ENCODE peak calls at places on chromosomes 5 and 9, in seven cellular contexts. O, X, I, H, K, U and W are unnamed samples.

GRCh38 chr5:68332546-68332945 is 117.0 kb downstream of the PIK3R1 start:
- DNase-seq in X (no peak), U (no peak), O (no peak), K (no peak), H (no peak), I (no peak), W (no peak)

GRCh38 chr5:139064613-139065012 is 133.6 kb downstream of the SIL1 start:
- DNase-seq in X (no peak), O (no peak), H (no peak), K (peak; percentile 88), I (no peak), U (no peak), W (no peak)

GRCh38 chr9:123081824-123082223 is 48.4 kb downstream of the GPR21 start:
- DNase-seq in I (no peak), U (no peak), X (no peak), K (no peak), O (no peak), H (peak; percentile 7), W (no peak)

GRCh38 chr5:14176888-14177287 is 33.7 kb downstream of the TRIO start:
- DNase-seq in U (no peak), H (no peak), O (no peak), K (no peak), X (no peak), I (no peak), W (no peak)

GRCh38 chr9:105413486-105414068 is 34.3 kb upstream of the FSD1L start:
- DNase-seq in H (no peak), U (no peak), K (peak; percentile 39), O (no peak), X (no peak), I (no peak), W (no peak)

GRCh38 chr9:14080940-14081621 is 232.9 kb downstream of the NFIB start:
- DNase-seq in I (no peak), O (no peak), K (no peak), X (no peak), U (no peak), H (no peak), W (no peak)

GRCh38 chr9:114285166-114285867 is 37.6 kb upstream of the ORM1 start:
- DNase-seq in K (no peak), U (peak; percentile 40), X (no peak), O (peak; percentile 1), H (no peak), I (no peak), W (peak; percentile 79)

GRCh38 chr5:181200816-181201215 is 4.2 kb downstream of the TRIM7 start:
- DNase-seq in O (no peak), I (no peak), U (no peak), H (no peak), K (no peak), X (no peak), W (no peak)

GRCh38 chr5:132085686-132086085 is 12.1 kb downstream of the CSF2 start:
- DNase-seq in K (no peak), X (no peak), O (no peak), H (no peak), I (no peak), U (no peak), W (no peak)

GRCh38 chr9:91033802-91034201 is 232.2 kb downstream of the SYK start:
- DNase-seq in K (no peak), O (no peak), U (no peak), I (peak; percentile 37), H (peak; percentile 40), X (no peak), W (no peak)

GRCh38 chr5:40021007-40021406 is 596.2 kb upstream of the DAB2 start:
- DNase-seq in X (no peak), U (no peak), K (no peak), H (no peak), I (no peak), O (no peak), W (no peak)

GRCh38 chr9:110129460-110129859 is 78.5 kb downstream of the C9orf152 start:
- DNase-seq in I (no peak), O (no peak), K (no peak), H (no peak), U (no peak), X (no peak), W (no peak)

GRCh38 chr5:72268753-72269410 is 51.2 kb downstream of the MRPS27 start:
- DNase-seq in I (no peak), K (peak; percentile 66), X (no peak), O (no peak), H (peak; percentile 20), U (no peak), W (no peak)

GRCh38 chr5:22908129-22908528 is 55.0 kb upstream of the CDH12 start:
- DNase-seq in X (no peak), U (no peak), K (no peak), H (no peak), O (no peak), I (no peak), W (no peak)

GRCh38 chr5:128682669-128683068 is 144.6 kb upstream of the FBN2 start:
- DNase-seq in I (no peak), O (no peak), K (no peak), H (no peak), U (no peak), X (no peak), W (no peak)
- H3K27me3 ChIP-seq in I (no peaks in the 10 kb centered on the region), O (no peaks in the 10 kb centered on the region), K (no peaks in the 10 kb centered on the region), H (no peaks in the 10 kb centered on the region), U (no peaks in the 10 kb centered on the region), X (no peaks in the 10 kb centered on the region), W (no peaks in the 10 kb centered on the region)

GRCh38 chr9:126117158-126117425 is 209.5 kb upstream of the MVB12B start:
- DNase-seq in H (no peak), U (no peak), X (no peak), K (no peak), O (no peak), I (no peak), W (no peak)
- H3K27me3 ChIP-seq in H (no peaks in the 10 kb centered on the region), U (peaks cover 5% of the 10 kb centered on the region), X (no peaks in the 10 kb centered on the region), K (peaks cover 91% of the 10 kb centered on the region), O (peaks cover 14% of the 10 kb centered on the region), I (no peaks in the 10 kb centered on the region), W (peaks cover 36% of the 10 kb centered on the region)

DNA sequence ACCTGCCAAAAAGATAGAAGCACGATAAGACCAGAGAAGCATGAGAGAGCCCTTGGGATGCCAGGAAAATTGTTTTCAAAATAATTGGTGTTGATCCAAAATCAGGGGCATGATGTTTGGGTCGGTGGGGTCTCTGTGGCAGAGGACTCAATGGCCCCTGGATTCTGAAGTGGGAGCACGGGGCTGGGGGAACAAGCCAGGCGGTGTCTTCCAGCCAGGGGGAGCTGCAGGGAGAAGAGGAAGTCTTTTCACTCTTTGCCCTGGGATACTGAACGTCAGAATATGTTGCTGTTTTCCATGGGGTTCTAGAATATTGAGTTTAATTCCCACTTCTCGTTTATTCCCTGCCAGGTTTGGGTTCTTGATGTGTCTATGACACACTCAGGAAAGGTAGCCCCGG is 20.4 kb downstream of the TSPAN17 start:
- DNase-seq in K (no peak), U (no peak), O (no peak), H (no peak), I (no peak), X (no peak), W (no peak)
- H3K27me3 ChIP-seq in K (no peaks in the 10 kb centered on the region), U (peaks cover 48% of the 10 kb centered on the region), O (peaks cover 56% of the 10 kb centered on the region), H (peaks cover 3% of the 10 kb centered on the region), I (no peaks in the 10 kb centered on the region), X (peaks cover 6% of the 10 kb centered on the region), W (peaks cover 20% of the 10 kb centered on the region)

GRCh38 chr5:134380367-134380766 is 9.0 kb downstream of the UBE2B start:
- DNase-seq in H (no peak), U (no peak), X (no peak), O (no peak), I (no peak), K (no peak), W (no peak)

GRCh38 chr5:134387443-134387842 is 16.1 kb downstream of the UBE2B start:
- DNase-seq in H (no peak), U (no peak), I (no peak), O (no peak), K (no peak), X (no peak), W (no peak)

GRCh38 chr5:134383980-134384697 is 12.8 kb downstream of the UBE2B start:
- DNase-seq in I (no peak), K (no peak), X (no peak), H (no peak), O (no peak), U (no peak), W (no peak)
- H3K27me3 ChIP-seq in I (no peaks in the 10 kb centered on the region), K (no peaks in the 10 kb centered on the region), X (no peaks in the 10 kb centered on the region), H (no peaks in the 10 kb centered on the region), O (no peaks in the 10 kb centered on the region), U (no peaks in the 10 kb centered on the region), W (no peaks in the 10 kb centered on the region)

GRCh38 chr5:32500206-32500605 is 55.7 kb upstream of the ZFR start:
- DNase-seq in U (no peak), X (no peak), K (no peak), I (no peak), O (no peak), H (no peak), W (no peak)
- H3K27me3 ChIP-seq in U (peaks cover 15% of the 10 kb centered on the region), X (no peaks in the 10 kb centered on the region), K (peaks cover 86% of the 10 kb centered on the region), I (no peaks in the 10 kb centered on the region), O (peaks cover 4% of the 10 kb centered on the region), H (no peaks in the 10 kb centered on the region), W (no peaks in the 10 kb centered on the region)

GRCh38 chr9:131274674-131275331 is 1.5 kb downstream of the FAM78A start:
- DNase-seq in H (no peak), X (no peak), K (no peak), U (peak; percentile 80), I (no peak), O (peak; percentile 50), W (no peak)

GRCh38 chr9:131277673-131278420 is 1.5 kb upstream of the FAM78A start:
- DNase-seq in I (peak; percentile 56), O (peak; percentile 65), X (peak; percentile 69), U (peak; percentile 80), K (peak; percentile 38), H (peak; percentile 59), W (no peak)

GRCh38 chr9:131275332-131276106 is 791 bp downstream of the FAM78A start:
- DNase-seq in H (no peak), I (no peak), K (no peak), O (no peak), X (no peak), U (no peak), W (no peak)

GRCh38 chr9:131276891-131277672 is 772 bp upstream of the FAM78A start:
- DNase-seq in K (no peak), O (no peak), U (no peak), X (no peak), H (peak; percentile 46), I (peak; percentile 35), W (no peak)

GRCh38 chr9:131276107-131276888 is at the start of gene FAM78A:
- DNase-seq in I (peak; percentile 25), K (no peak), H (peak; percentile 42), O (no peak), U (peak; percentile 89), X (no peak), W (no peak)
- H3K27me3 ChIP-seq in I (no peaks in the 10 kb centered on the region), K (peaks cover 19% of the 10 kb centered on the region), H (no peaks in the 10 kb centered on the region), O (peaks cover 31% of the 10 kb centered on the region), U (peaks cover 10% of the 10 kb centered on the region), X (no peaks in the 10 kb centered on the region), W (peaks cover 20% of the 10 kb centered on the region)

GRCh38 chr5:135020111-135020895 is 13.7 kb downstream of the PITX1 start:
- DNase-seq in X (no peak), U (peak; percentile 14), I (no peak), O (no peak), K (no peak), H (no peak), W (peak; percentile 49)
- H3K27me3 ChIP-seq in X (no peaks in the 10 kb centered on the region), U (peaks cover 4% of the 10 kb centered on the region), I (no peaks in the 10 kb centered on the region), O (no peaks in the 10 kb centered on the region), K (no peaks in the 10 kb centered on the region), H (no peaks in the 10 kb centered on the region), W (no peaks in the 10 kb centered on the region)